ENCODE peak calls at places on chromosomes 6 and 20, in nine cellular contexts. H is Ammon's horn; O is esophagus squamous epithelium; S is H7; U is activated T-helper 1 cell treated with anti-CD3 and anti-CD28 coated beads, Interleukin-2, amount 50 U/mL, for 16 hours; A is activated gamma-delta T cell treated with anti-CD3 and anti-CD28 coated beads, Interleukin-2, amount 50 U/mL, for 16 hours; F is sigmoid colon; I is NCI-H1436; L is ovary. J is an unnamed sample.

GRCh38 chr20:61044499-61044898 is 207.6 kb upstream of the CDH4 start:
- DNase-seq in L (no peak), H (no peak), I (no peak), O (no peak), S (peak; percentile 74), A (no peak), F (no peak), U (no peak), J (no peak)

GRCh38 chr6:156718647-156719394 is 58.4 kb upstream of the ARID1B start:
- DNase-seq in A (no peak), O (no peak), U (no peak), I (no peak), S (peak; percentile 24), F (peak; percentile 68), H (no peak), L (peak; percentile 57), J (no peak)

GRCh38 chr20:50671626-50672025 is 19.7 kb downstream of the RIPOR3 start:
- DNase-seq in O (no peak), S (no peak), U (no peak), H (no peak), L (no peak), A (no peak), I (no peak), F (no peak), J (no peak)

GRCh38 chr6:107970255-107970654 is 12.2 kb upstream of the SEC63 start:
- DNase-seq in S (no peak), F (no peak), I (no peak), U (no peak), L (no peak), A (no peak), H (no peak), O (no peak), J (no peak)

GRCh38 chr6:4114123-4114522 is 21.3 kb downstream of the ECI2 start:
- DNase-seq in H (no peak), L (no peak), F (no peak), S (no peak), O (no peak), U (no peak), I (no peak), A (no peak), J (no peak)

GRCh38 chr20:63210011-63210605 is 5.8 kb downstream of the YTHDF1 start:
- DNase-seq in F (no peak), S (no peak), U (no peak), I (no peak), O (no peak), H (no peak), A (no peak), L (no peak), J (no peak)

GRCh38 chr6:35465646-35466045 is 2.6 kb upstream of the RPL10A start:
- DNase-seq in U (no peak), S (no peak), H (no peak), L (no peak), O (no peak), A (no peak), F (no peak), I (no peak), J (no peak)

GRCh38 chr6:54427396-54427910 is 119.2 kb downstream of the TINAG start:
- DNase-seq in U (no peak), S (no peak), I (no peak), L (no peak), O (no peak), F (no peak), A (no peak), H (no peak), J (no peak)

GRCh38 chr6:46651006-46651405 is 1.6 kb downstream of the CYP39A1 start:
- DNase-seq in I (no peak), U (no peak), A (no peak), F (no peak), S (no peak), O (no peak), L (no peak), H (no peak), J (no peak)

GRCh38 chr6:28542440-28543293 is 17.0 kb downstream of the GPX5 start:
- DNase-seq in F (no peak), A (no peak), U (peak; percentile 11), I (peak; percentile 85), H (peak; percentile 33), S (peak; percentile 62), O (no peak), L (peak; percentile 35), J (no peak)

GRCh38 chr6:160030103-160030502 is 61.2 kb downstream of the IGF2R start:
- DNase-seq in O (no peak), A (no peak), F (peak; percentile 91), U (no peak), I (peak; percentile 36), S (peak; percentile 32), L (peak; percentile 92), H (peak; percentile 78), J (peak; percentile 79)

GRCh38 chr6:381742-382461 is 9.7 kb upstream of the IRF4 start:
- DNase-seq in U (peak; percentile 3), H (no peak), O (no peak), I (no peak), L (no peak), F (no peak), A (no peak), S (no peak), J (no peak)

GRCh38 chr20:8385247-8385646 is 253.2 kb downstream of the PLCB1 start:
- DNase-seq in I (peak; percentile 8), L (no peak), O (no peak), H (peak; percentile 68), S (no peak), U (no peak), A (no peak), F (peak; percentile 63), J (peak; percentile 77)

GRCh38 chr6:119172813-119173212 is 94.3 kb upstream of the FAM184A start:
- DNase-seq in I (no peak), H (no peak), L (no peak), F (no peak), U (no peak), O (no peak), A (no peak), S (no peak), J (no peak)

GRCh38 chr6:74956559-74957428 is 249.1 kb downstream of the COL12A1 start:
- DNase-seq in L (no peak), O (no peak), H (no peak), A (no peak), I (no peak), F (no peak), S (no peak), U (no peak), J (no peak)

GRCh38 chr6:53378208-53378607 is 29.5 kb upstream of the ELOVL5 start:
- DNase-seq in I (no peak), S (no peak), O (no peak), L (no peak), A (no peak), F (no peak), U (no peak), H (no peak), J (no peak)

GRCh38 chr6:109579361-109579760 is 96.3 kb upstream of the ZBTB24 start:
- DNase-seq in A (no peak), L (no peak), F (no peak), H (no peak), O (no peak), I (no peak), S (no peak), U (no peak), J (no peak)

GRCh38 chr6:156804402-156804801 is 27.2 kb downstream of the ARID1B start:
- DNase-seq in I (no peak), S (no peak), A (no peak), H (no peak), U (no peak), L (no peak), F (no peak), O (no peak), J (no peak)

GRCh38 chr6:12132351-12133222 is 120.5 kb downstream of the HIVEP1 start:
- DNase-seq in F (no peak), I (no peak), L (no peak), A (no peak), O (no peak), S (no peak), U (no peak), H (no peak), J (no peak)

GRCh38 chr6:69953491-69953890 is 87.1 kb downstream of the COL19A1 start:
- DNase-seq in O (no peak), U (no peak), H (peak; percentile 64), F (no peak), I (no peak), S (no peak), L (no peak), A (no peak), J (no peak)

GRCh38 chr6:29641430-29642213 is 8.6 kb upstream of the GABBR1 start:
- DNase-seq in H (no peak), I (no peak), F (no peak), O (no peak), L (no peak), S (no peak), U (no peak), A (no peak), J (no peak)

GRCh38 chr6:105993341-105993740 is 92.8 kb upstream of the PRDM1 start:
- DNase-seq in I (no peak), A (no peak), S (peak; percentile 55), F (no peak), L (no peak), H (no peak), O (no peak), U (no peak), J (no peak)

GRCh38 chr20:10671850-10672578 is 1.8 kb downstream of the JAG1 start:
- DNase-seq in O (peak; percentile 65), H (no peak), A (no peak), U (no peak), F (peak; percentile 90), L (peak; percentile 78), S (peak; percentile 77), I (no peak), J (no peak)

GRCh38 chr6:6284231-6284966 is 36.1 kb downstream of the F13A1 start:
- DNase-seq in U (no peak), L (no peak), H (no peak), S (no peak), F (no peak), I (no peak), A (no peak), O (no peak), J (no peak)

GRCh38 chr20:10385850-10386544 is 48.0 kb downstream of the MKKS start:
- DNase-seq in S (no peak), O (no peak), F (no peak), I (no peak), A (no peak), L (no peak), U (no peak), H (no peak), J (no peak)

GRCh38 chr6:166642646-166643045 is 15.6 kb upstream of the RPS6KA2 start:
- DNase-seq in U (no peak), F (no peak), I (no peak), L (no peak), A (no peak), S (no peak), O (no peak), H (no peak), J (no peak)

GRCh38 chr6:73074175-73074574 is 151.1 kb downstream of the KHDC1L start:
- DNase-seq in I (no peak), F (no peak), U (no peak), O (no peak), L (no peak), H (no peak), S (no peak), A (no peak), J (no peak)

GRCh38 chr6:157989541-157990289 is 8.1 kb downstream of the SYNJ2 start:
- DNase-seq in F (peak; percentile 90), A (no peak), H (peak; percentile 52), U (no peak), O (no peak), I (no peak), L (peak; percentile 82), S (no peak), J (no peak)

GRCh38 chr6:132736239-132736638 is 21.5 kb downstream of the VNN2 start:
- DNase-seq in U (no peak), S (no peak), H (no peak), F (no peak), O (no peak), A (no peak), L (no peak), I (no peak), J (no peak)

GRCh38 chr6:71333700-71334099 is 45.1 kb downstream of the OGFRL1 start:
- DNase-seq in H (no peak), I (no peak), U (no peak), S (no peak), F (peak; percentile 62), L (no peak), A (no peak), O (no peak), J (no peak)

GRCh38 chr6:39029156-39030011 is 19.2 kb upstream of the GLP1R start:
- DNase-seq in H (no peak), F (no peak), O (no peak), I (peak; percentile 18), A (peak; percentile 11), L (no peak), U (no peak), S (peak; percentile 83), J (no peak)